ENCODE peak calls at places on chromosome 1, in eight cellular contexts. E is GM12892; Y is activated CD4-positive, alpha-beta T cell treated with anti-CD3 and anti-CD28 coated beads, Interleukin-2, amount 10 ng/mL, durations not matched to agents 7 days and 5 days; O is AG09309; J is neural progenitor cell; A is AG10803; B is H4; C is NCI-H1092. Z is an unnamed sample.

GRCh38 chr1:91515994-91516393 is 15.3 kb downstream of the CDC7 start:
- DNase-seq in E (no peak), Y (no peak), O (no peak), J (no peak), A (no peak), B (no peak), C (no peak), Z (no peak)

GRCh38 chr1:27392778-27393635 is 585 bp downstream of the GPR3 start:
- DNase-seq in E (no peak), Y (no peak), O (no peak), J (peak), A (no peak), B (no peak), C (no peak), Z (no peak)

GRCh38 chr1:190809312-190809711 is 331.6 kb upstream of the BRINP3 start:
- DNase-seq in E (no peak), Y (no peak), O (no peak), J (no peak), A (no peak), B (no peak), C (no peak), Z (no peak)

GRCh38 chr1:244065960-244066388 is 14.9 kb downstream of the ZBTB18 start:
- DNase-seq in E (no peak), Y (no peak), O (peak), J (no peak), A (peak), B (no peak), C (no peak), Z (no peak)

GRCh38 chr1:5847013-5847654 is 145.1 kb downstream of the NPHP4 start:
- DNase-seq in E (peak), Y (peak), O (no peak), J (peak), A (peak), B (no peak), C (no peak), Z (peak)

GRCh38 chr1:217088521-217089221 is 365.4 kb upstream of the ESRRG start:
- DNase-seq in E (no peak), Y (no peak), O (no peak), J (peak), A (peak), B (peak), C (no peak), Z (no peak)

GRCh38 chr1:18132707-18133066 is 25.1 kb downstream of the IGSF21 start:
- DNase-seq in E (no peak), Y (no peak), O (no peak), J (peak), A (no peak), B (no peak), C (no peak), Z (no peak)

GRCh38 chr1:37946703-37947360 is at the start of gene INPP5B:
- DNase-seq in E (peak), Y (peak), O (peak), J (peak), A (peak), B (peak), C (no peak), Z (peak)

GRCh38 chr1:8078176-8078671 is 52.1 kb upstream of the ERRFI1 start:
- DNase-seq in E (no peak), Y (no peak), O (no peak), J (no peak), A (peak), B (peak), C (no peak), Z (peak)

Z was measured in adrenal gland.